ENCODE peak calls at places on chromosomes 13 and 19, in ten cellular contexts. Q, Z, F, N, K, A, B, V, Y and R are unnamed samples.

GRCh38 chr19:30690525-30690924 is 318.3 kb downstream of the ZNF536 start:
- DNase-seq in Q (no peak), Z (no peak), F (no peak), N (no peak), K (no peak), A (no peak), B (no peak), V (no peak), Y (no peak), R (no peak)

GRCh38 chr19:1262687-1263123 is 6.4 kb upstream of the CIRBP start:
- DNase-seq in Q (no peak), Z (no peak), F (no peak), N (no peak), K (no peak), A (no peak), B (peak), V (no peak), Y (no peak), R (no peak)

GRCh38 chr19:4343056-4343844 is at the start of gene MPND:
- DNase-seq in Q (peak), Z (peak), F (peak), N (peak), K (peak), A (peak), B (peak), V (peak), Y (peak), R (peak)

GRCh38 chr19:750640-751423 is at the start of gene MISP:
- DNase-seq in Q (peak), Z (no peak), F (no peak), N (no peak), K (peak), A (no peak), B (no peak), V (no peak), Y (no peak), R (no peak)

GRCh38 chr13:38630780-38631179 is 56.1 kb upstream of the FREM2 start:
- DNase-seq in Q (no peak), Z (peak), F (no peak), N (no peak), K (no peak), A (no peak), B (no peak), V (no peak), Y (no peak), R (no peak)

GRCh38 chr13:102310691-102311432 is 91.0 kb downstream of the FGF14 start:
- DNase-seq in Q (no peak), Z (no peak), F (no peak), N (no peak), K (no peak), A (no peak), B (no peak), V (no peak), Y (no peak), R (no peak)

GRCh38 chr19:4676955-4677731 is 7.0 kb upstream of the MYDGF start:
- DNase-seq in Q (peak), Z (no peak), F (peak), N (no peak), K (no peak), A (peak), B (peak), V (peak), Y (peak), R (no peak)

GRCh38 chr13:48866204-48866603 is 109.5 kb upstream of the FNDC3A start:
- DNase-seq in Q (no peak), Z (no peak), F (no peak), N (no peak), K (no peak), A (no peak), B (no peak), V (no peak), Y (no peak), R (no peak)

GRCh38 chr19:36009220-36009619 is 607 bp upstream of the SYNE4 start:
- DNase-seq in Q (peak), Z (peak), F (peak), N (peak), K (no peak), A (no peak), B (peak), V (peak), Y (peak), R (no peak)

GRCh38 chr19:10962863-10963262 is 2.0 kb downstream of the SMARCA4 start:
- DNase-seq in Q (no peak), Z (no peak), F (peak), N (no peak), K (no peak), A (no peak), B (no peak), V (no peak), Y (no peak), R (no peak)

GRCh38 chr19:12580180-12580694 is 29.0 kb upstream of the ZNF564 start:
- DNase-seq in Q (no peak), Z (peak), F (no peak), N (no peak), K (no peak), A (peak), B (peak), V (peak), Y (no peak), R (no peak)

GRCh38 chr13:42041684-42042035 is 6.8 kb upstream of the DGKH start:
- DNase-seq in Q (peak), Z (no peak), F (peak), N (peak), K (peak), A (peak), B (peak), V (peak), Y (peak), R (peak)

GRCh38 chr19:13053761-13054604 is 48.7 kb downstream of the LYL1 start:
- DNase-seq in Q (no peak), Z (peak), F (no peak), N (no peak), K (peak), A (peak), B (peak), V (peak), Y (peak), R (no peak)

GRCh38 chr13:58985845-58986244 is 1177.9 kb downstream of the DIAPH3 start:
- DNase-seq in Q (no peak), Z (no peak), F (no peak), N (no peak), K (no peak), A (no peak), B (no peak), V (no peak), Y (no peak), R (no peak)

GRCh38 chr19:39211731-39212376 is 7.8 kb upstream of the SYCN start:
- DNase-seq in Q (no peak), Z (no peak), F (no peak), N (no peak), K (no peak), A (no peak), B (no peak), V (no peak), Y (no peak), R (no peak)

GRCh38 chr19:36013280-36014028 is 559 bp downstream of the ALKBH6 start:
- DNase-seq in Q (no peak), Z (no peak), F (no peak), N (no peak), K (no peak), A (no peak), B (no peak), V (no peak), Y (no peak), R (no peak)

GRCh38 chr19:49071860-49072547 is 495 bp downstream of the KCNA7 start:
- DNase-seq in Q (no peak), Z (no peak), F (no peak), N (no peak), K (no peak), A (no peak), B (peak), V (no peak), Y (peak), R (no peak)

GRCh38 chr19:19270749-19271571 is 2.1 kb downstream of the TM6SF2 start:
- DNase-seq in Q (no peak), Z (no peak), F (no peak), N (no peak), K (no peak), A (no peak), B (no peak), V (no peak), Y (no peak), R (no peak)

GRCh38 chr19:33275933-33276619 is 26.3 kb downstream of the CEBPA start:
- DNase-seq in Q (no peak), Z (no peak), F (no peak), N (no peak), K (no peak), A (no peak), B (no peak), V (no peak), Y (no peak), R (no peak)

GRCh38 chr13:60286707-60287106 is 110.3 kb upstream of the TDRD3 start:
- DNase-seq in Q (no peak), Z (no peak), F (no peak), N (no peak), K (no peak), A (no peak), B (no peak), V (no peak), Y (no peak), R (no peak)